ENCODE peak calls at places on chromosomes 1 and 21, in six cellular contexts. G is NCI-H345, R is NCI-H1092, C is NCI-H446 treated with DMSO at 0.1 percent for 48 hours, X is NCI-H1436, F is M059J. J is an unnamed sample.

GRCh38 chr1:183953031-183953430 is 84.5 kb downstream of the COLGALT2 start:
- DNase-seq in C (peak; percentile 84), F (no peak), R (no peak), G (peak; percentile 3), X (no peak), J (no peak)

GRCh38 chr21:28196981-28197380 is 795.7 kb downstream of the LTN1 start:
- DNase-seq in F (peak; percentile 15), R (no peak), G (no peak), X (no peak), C (no peak), J (no peak)

GRCh38 chr21:38766987-38767722 is 38.6 kb upstream of the ETS2 start:
- DNase-seq in G (peak; percentile 21), X (no peak), F (peak; percentile 73), C (no peak), R (no peak), J (no peak)

GRCh38 chr21:41957991-41958766 is 4.4 kb upstream of the C2CD2 start:
- DNase-seq in X (peak; percentile 0), F (peak; percentile 98), C (peak; percentile 22), G (no peak), R (peak; percentile 55), J (peak; percentile 96)

GRCh38 chr1:192099328-192099727 is 58.9 kb upstream of the RGS18 start:
- DNase-seq in R (no peak), X (no peak), F (no peak), G (no peak), C (no peak), J (no peak)

GRCh38 chr1:203039609-203040517 is 13.6 kb downstream of the PPFIA4 start:
- DNase-seq in C (no peak), R (no peak), X (no peak), F (no peak), G (no peak), J (peak; percentile 43)

GRCh38 chr21:46229133-46229922 is 754 bp upstream of the LSS start:
- DNase-seq in X (peak; percentile 64), F (no peak), G (peak; percentile 80), C (no peak), R (peak; percentile 59), J (peak; percentile 39)

GRCh38 chr1:52707927-52708655 is 9.9 kb upstream of the COA7 start:
- DNase-seq in R (no peak), X (no peak), F (peak; percentile 89), C (no peak), G (no peak), J (peak; percentile 80)

GRCh38 chr1:172530000-172530399 is 3.0 kb upstream of the SUCO start:
- DNase-seq in C (no peak), X (no peak), G (no peak), R (no peak), F (peak; percentile 62), J (peak; percentile 17)

GRCh38 chr21:33169360-33169759 is 60.4 kb upstream of the IFNAR2 start:
- DNase-seq in G (no peak), R (no peak), X (no peak), C (no peak), F (no peak), J (no peak)

GRCh38 chr1:212973426-212973825 is 23.1 kb downstream of the VASH2 start:
- DNase-seq in R (no peak), C (no peak), F (no peak), X (no peak), G (no peak), J (no peak)

J was measured in ELR.